ENCODE peak calls at places on chromosome 3, in four cellular contexts. L is H9, Z is trophoblast cell, M is H1. W is an unnamed sample.
A peak's percentile ranks its signal among the peaks of the same experiment; 100 is the strongest.

GRCh38 chr3:43159496-43160255 is 53.8 kb upstream of the POMGNT2 start:
- DNase-seq in L (no peak), Z (no peak), M (no peak), W (no peak)

GRCh38 chr3:18853269-18853668 is 295.0 kb upstream of the KCNH8 start:
- DNase-seq in M (no peak), L (no peak), Z (no peak), W (no peak)

GRCh38 chr3:46736006-46736872 is 18.6 kb upstream of the PRSS50 start:
- DNase-seq in M (peak; percentile 37), L (peak; percentile 31), Z (no peak), W (no peak)

GRCh38 chr3:14899993-14900618 is 47.3 kb upstream of the NR2C2 start:
- DNase-seq in Z (no peak), M (no peak), L (peak; percentile 56), W (peak; percentile 60)

GRCh38 chr3:141243295-141243707 is 11.7 kb downstream of the PXYLP1 start:
- DNase-seq in Z (peak; percentile 90), L (no peak), M (peak; percentile 39), W (peak; percentile 11)

GRCh38 chr3:16881896-16882645 is 2.7 kb upstream of the PLCL2 start:
- DNase-seq in M (no peak), L (no peak), Z (no peak), W (no peak)

GRCh38 chr3:81676706-81677456 is 84.6 kb downstream of the GBE1 start:
- DNase-seq in Z (no peak), M (no peak), L (no peak), W (no peak)

GRCh38 chr3:189824629-189825312 is 193.6 kb downstream of the TP63 start:
- DNase-seq in M (no peak), L (no peak), Z (peak; percentile 35), W (no peak)

GRCh38 chr3:144362126-144362525 is 390.5 kb downstream of the DIPK2A start:
- DNase-seq in M (no peak), L (no peak), Z (peak; percentile 7), W (no peak)

GRCh38 chr3:50637945-50638344 is 21.0 kb downstream of the MAPKAPK3 start:
- DNase-seq in Z (no peak), M (no peak), L (no peak), W (no peak)

GRCh38 chr3:39234041-39234440 is 41.6 kb upstream of the XIRP1 start:
- DNase-seq in L (no peak), Z (no peak), M (no peak), W (no peak)

GRCh38 chr3:165464736-165465135 is 268.6 kb upstream of the SLITRK3 start:
- DNase-seq in Z (no peak), M (no peak), L (no peak), W (no peak)

GRCh38 chr3:69439683-69440270 is 53.9 kb upstream of the FRMD4B start:
- DNase-seq in Z (no peak), L (no peak), M (no peak), W (no peak)

GRCh38 chr3:42705962-42706585 is 3.5 kb upstream of the HHATL start:
- DNase-seq in L (peak; percentile 20), M (no peak), Z (no peak), W (no peak)

GRCh38 chr3:67558429-67558828 is 96.0 kb downstream of the SUCLG2 start:
- DNase-seq in M (no peak), Z (no peak), L (no peak), W (no peak)

GRCh38 chr3:116517308-116517707 is 72.0 kb upstream of the LSAMP start:
- DNase-seq in M (no peak), L (no peak), Z (no peak), W (peak; percentile 49)

GRCh38 chr3:197353001-197353866 is 54.8 kb upstream of the DLG1 start:
- DNase-seq in L (no peak), M (no peak), Z (no peak), W (no peak)

GRCh38 chr3:140467104-140467577 is 210.7 kb upstream of the TRIM42 start:
- DNase-seq in M (no peak), Z (peak; percentile 71), L (no peak), W (peak; percentile 28)

GRCh38 chr3:112685435-112685834 is 44.5 kb upstream of the CCDC80 start:
- DNase-seq in M (no peak), Z (no peak), L (no peak), W (no peak)

GRCh38 chr3:110126065-110126464 is 788.7 kb upstream of the DPPA4 start:
- DNase-seq in L (peak; percentile 35), M (no peak), Z (no peak), W (no peak)

GRCh38 chr3:50639055-50639494 is 22.1 kb downstream of the MAPKAPK3 start:
- DNase-seq in Z (no peak), M (no peak), L (no peak), W (peak; percentile 73)

GRCh38 chr3:186255703-186256331 is 106.2 kb downstream of the DGKG start:
- DNase-seq in Z (no peak), L (peak; percentile 59), M (peak; percentile 88), W (peak; percentile 20)

GRCh38 chr3:16447156-16447555 is 66.3 kb downstream of the RFTN1 start:
- DNase-seq in M (no peak), Z (no peak), L (no peak), W (no peak)

GRCh38 chr3:23256741-23257435 is 53.8 kb downstream of the UBE2E2 start:
- DNase-seq in M (no peak), Z (no peak), L (no peak), W (no peak)

GRCh38 chr3:9280477-9281219 is 31.2 kb upstream of the SRGAP3 start:
- DNase-seq in M (no peak), Z (no peak), L (no peak), W (peak; percentile 42)

GRCh38 chr3:127366383-127366782 is 78.5 kb upstream of the PRR20G start:
- DNase-seq in M (no peak), Z (no peak), L (peak; percentile 51), W (peak; percentile 84)

GRCh38 chr3:126456766-126457388 is 18.8 kb downstream of the ZXDC start:
- DNase-seq in M (no peak), Z (no peak), L (no peak), W (no peak)

DNA sequence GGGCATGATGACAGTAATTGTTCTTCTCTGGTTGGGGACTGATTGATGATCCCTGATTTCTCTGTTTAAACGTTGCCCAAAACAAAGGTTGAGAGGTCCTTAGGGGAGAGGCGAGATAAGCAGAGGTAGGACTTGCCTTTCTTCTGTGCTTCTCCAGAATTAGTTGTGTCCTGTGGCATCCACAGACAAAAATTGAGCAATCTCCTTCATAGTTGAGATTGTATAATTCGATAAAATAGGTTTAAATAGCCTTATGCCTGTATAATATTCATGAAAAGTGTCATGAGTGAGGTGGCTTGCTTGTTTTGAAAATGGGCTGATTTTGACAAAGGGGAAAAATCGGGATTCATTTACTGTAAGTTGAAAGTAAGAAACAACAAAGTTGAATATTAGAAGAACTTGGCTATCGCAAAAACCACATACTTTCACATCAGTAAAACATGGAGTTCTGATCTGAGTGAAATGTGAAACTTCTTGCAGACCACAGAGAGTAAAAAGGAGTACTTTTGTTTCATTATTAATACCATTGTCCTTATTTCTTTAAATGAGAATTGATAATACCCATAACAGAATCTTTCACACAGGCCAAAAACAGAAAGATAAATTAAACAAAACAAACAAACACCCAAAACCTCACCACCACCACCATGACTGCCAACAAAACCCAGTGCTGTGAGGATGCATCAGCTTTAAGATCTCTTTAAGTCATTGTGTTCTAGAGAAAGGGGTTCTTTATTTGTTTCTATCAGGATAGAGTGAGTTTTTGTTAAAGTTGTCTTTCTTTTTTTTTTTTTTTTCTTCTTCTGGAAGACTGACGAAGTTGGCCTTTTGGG is 155.7 kb downstream of the LPP start:
- DNase-seq in Z (no peak), M (no peak), L (no peak), W (no peak)
- H3K79me2 ChIP-seq in Z (no peaks in the 10 kb centered on the region), M (no peaks in the 10 kb centered on the region), L (no peaks in the 10 kb centered on the region), W (no peaks in the 10 kb centered on the region)

DNA sequence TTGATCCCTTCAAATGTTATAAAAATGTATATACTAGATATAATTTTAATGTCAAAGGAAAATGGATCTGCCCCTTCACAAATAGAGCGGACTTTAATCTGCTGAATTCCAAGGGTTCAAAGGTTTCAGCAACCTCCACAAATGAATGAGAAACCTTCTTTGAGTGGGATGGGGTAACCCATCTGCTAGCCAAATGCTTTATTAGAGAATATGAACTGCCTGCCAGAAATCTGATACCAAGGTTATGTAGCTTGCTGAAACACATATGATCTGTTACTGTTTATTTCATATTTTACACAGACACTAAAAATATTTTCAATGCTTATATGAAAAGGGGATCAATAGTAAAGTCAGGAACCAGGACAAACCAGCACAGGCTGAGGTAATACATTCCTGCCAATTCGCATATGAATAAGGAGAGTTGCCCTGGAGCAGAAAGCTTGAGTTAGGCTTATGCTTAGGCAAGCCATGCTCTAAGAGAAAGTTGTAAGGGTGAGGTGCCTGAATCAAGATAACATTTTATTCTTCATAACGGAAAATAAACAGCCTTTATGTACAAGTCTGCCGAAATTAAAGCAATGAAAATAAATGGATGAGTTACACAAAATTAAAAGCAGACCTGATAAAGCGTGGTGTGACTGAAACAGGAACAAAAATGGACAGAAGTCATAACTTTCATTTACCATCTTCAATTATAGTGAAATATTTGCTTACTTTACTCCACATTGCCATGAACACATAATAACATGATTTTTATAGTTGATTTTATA is 26.5 kb downstream of the PLOD2 start:
- DNase-seq in M (no peak), L (no peak), Z (no peak), W (peak; percentile 78)
- H2BK5ac ChIP-seq in M (no peak overlapping the region), L (no peak overlapping the region), Z (no peak overlapping the region), W (no peak overlapping the region)

DNA sequence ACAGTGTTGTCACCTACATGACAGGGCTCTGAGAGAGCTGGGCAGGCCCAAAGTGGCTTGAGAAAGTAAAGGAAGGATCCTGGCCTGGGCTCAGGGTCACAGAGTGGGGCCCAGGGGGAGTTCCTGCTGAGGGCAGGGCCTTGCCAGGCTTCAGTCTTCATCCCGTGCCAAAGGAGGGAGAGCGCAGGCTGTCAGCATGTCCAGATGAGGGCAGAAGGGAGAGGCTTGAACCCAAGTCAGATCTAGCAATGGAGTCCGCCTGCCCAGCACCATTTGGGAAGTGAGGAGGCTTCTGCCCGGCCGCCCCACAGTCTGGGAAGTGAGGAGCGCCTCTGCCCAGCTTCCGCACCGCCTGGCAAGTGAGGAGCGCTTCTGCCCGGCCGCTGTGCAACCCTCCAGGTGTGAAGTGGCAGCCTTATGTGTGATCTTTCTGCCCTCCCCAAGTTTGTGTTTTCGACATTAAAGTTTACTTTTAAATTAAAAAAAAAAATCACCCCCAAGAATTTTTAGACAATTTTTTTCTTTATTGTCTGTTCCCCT is 303.6 kb upstream of the PROK2 start:
- DNase-seq in L (peak; percentile 37), Z (no peak), M (no peak), W (peak; percentile 10)
- H3K4me1 ChIP-seq in L (no peaks in the 10 kb centered on the region), Z (no peaks in the 10 kb centered on the region), M (no peaks in the 10 kb centered on the region), W (no peaks in the 10 kb centered on the region)

GRCh38 chr3:27317096-27317495 is 52.1 kb downstream of the NEK10 start:
- DNase-seq in M (no peak), Z (no peak), L (no peak), W (no peak)

GRCh38 chr3:27319304-27319703 is 49.9 kb downstream of the NEK10 start:
- DNase-seq in L (no peak), M (no peak), Z (no peak), W (no peak)

GRCh38 chr3:27312044-27312668 is 57.0 kb downstream of the NEK10 start:
- DNase-seq in L (no peak), M (no peak), Z (peak; percentile 26), W (peak; percentile 85)

GRCh38 chr3:27311400-27311799 is 57.8 kb downstream of the NEK10 start:
- DNase-seq in L (peak; percentile 53), M (no peak), Z (peak; percentile 90), W (peak; percentile 78)

DNA sequence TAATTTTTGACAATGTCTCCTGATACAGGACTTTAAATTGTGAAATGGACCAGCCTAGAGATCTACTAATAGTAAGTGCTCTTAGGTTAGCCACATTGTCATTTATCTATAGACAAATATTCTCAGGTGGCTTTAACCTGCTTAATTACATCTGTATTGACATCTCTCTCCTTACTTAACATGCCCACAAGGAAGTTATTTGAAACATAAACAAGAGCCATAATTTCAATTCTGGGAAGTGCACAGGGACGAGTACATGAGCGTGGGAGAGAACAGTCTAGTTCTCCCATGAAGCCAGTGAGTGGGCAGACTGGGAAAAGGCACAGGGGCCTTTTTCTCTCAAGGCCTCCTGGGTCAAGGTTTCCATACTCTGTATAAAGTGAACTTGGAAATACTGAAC is 54.2 kb downstream of the NEK10 start:
- DNase-seq in Z (no peak), L (no peak), M (no peak), W (no peak)
- H3K79me2 ChIP-seq in Z (no peaks in the 10 kb centered on the region), L (no peaks in the 10 kb centered on the region), M (no peaks in the 10 kb centered on the region), W (no peaks in the 10 kb centered on the region)